ENCODE peak calls at places on chromosomes 5 and 9, in seven cellular contexts. W is cardiac fibroblast, Y is spleen, E is PC-3, P is fibroblast of lung, U is brain microvascular endothelial cell, M is WTC11. X is an unnamed sample.

GRCh38 chr5:135834639-135835529 is at the start of gene SLC25A48:
- DNase-seq in W (no peak), Y (peak), E (no peak), P (peak), U (no peak), M (peak), X (no peak)

GRCh38 chr9:137484551-137485315 is 25.6 kb upstream of the NSMF start:
- DNase-seq in W (no peak), Y (peak), E (no peak), P (no peak), U (no peak), M (no peak), X (no peak)

GRCh38 chr9:108815156-108815555 is 40.6 kb downstream of the ACTL7B start:
- DNase-seq in W (no peak), Y (no peak), E (peak), P (no peak), U (no peak), M (no peak), X (no peak)

GRCh38 chr5:62206150-62206829 is 99.7 kb upstream of the KIF2A start:
- DNase-seq in W (no peak), Y (no peak), E (peak), P (no peak), U (peak), M (peak), X (no peak)

GRCh38 chr9:126521551-126521950 is 92.2 kb upstream of the LMX1B start:
- DNase-seq in W (no peak), Y (peak), E (no peak), P (no peak), U (no peak), M (no peak), X (no peak)

GRCh38 chr9:80177949-80178480 is 606.2 kb downstream of the TLE4 start:
- DNase-seq in W (no peak), Y (no peak), E (no peak), P (peak), U (no peak), M (no peak), X (no peak)

GRCh38 chr9:137168575-137168906 is 1.3 kb downstream of the LRRC26 start:
- DNase-seq in W (no peak), Y (no peak), E (no peak), P (no peak), U (no peak), M (no peak), X (no peak)

GRCh38 chr5:73945505-73945904 is 319.5 kb downstream of the ARHGEF28 start:
- DNase-seq in W (no peak), Y (no peak), E (no peak), P (no peak), U (no peak), M (peak), X (no peak)

GRCh38 chr5:34742112-34742511 is 86.0 kb downstream of the RAI14 start:
- DNase-seq in W (no peak), Y (no peak), E (peak), P (peak), U (no peak), M (no peak), X (no peak)

GRCh38 chr5:27140831-27141230 is 102.4 kb upstream of the CDH9 start:
- DNase-seq in W (peak), Y (no peak), E (no peak), P (peak), U (no peak), M (no peak), X (no peak)

GRCh38 chr9:91771027-91771426 is 179.0 kb downstream of the ROR2 start:
- DNase-seq in W (peak), Y (no peak), E (peak), P (peak), U (peak), M (peak), X (peak)

GRCh38 chr9:130607640-130608420 is 28.5 kb downstream of the FUBP3 start:
- DNase-seq in W (peak), Y (no peak), E (no peak), P (peak), U (peak), M (no peak), X (no peak)

GRCh38 chr5:128038641-128039040 is 44.9 kb upstream of the SLC12A2 start:
- DNase-seq in W (peak), Y (no peak), E (peak), P (peak), U (peak), M (no peak), X (peak)

GRCh38 chr5:119353686-119354366 is 2.0 kb upstream of the TNFAIP8 start:
- DNase-seq in W (no peak), Y (no peak), E (no peak), P (no peak), U (no peak), M (no peak), X (no peak)

GRCh38 chr5:93721511-93721910 is 19.9 kb downstream of the POU5F2 start:
- DNase-seq in W (no peak), Y (no peak), E (no peak), P (no peak), U (no peak), M (no peak), X (no peak)

GRCh38 chr9:81534138-81534865 is 155.0 kb downstream of the TLE1 start:
- DNase-seq in W (peak), Y (no peak), E (peak), P (no peak), U (no peak), M (no peak), X (no peak)

GRCh38 chr9:69324549-69325401 is at the start of gene ENTREP1:
- DNase-seq in W (peak), Y (peak), E (peak), P (peak), U (no peak), M (peak), X (no peak)

GRCh38 chr9:75064307-75065025 is 23.5 kb downstream of the NMRK1 start:
- DNase-seq in W (peak), Y (no peak), E (peak), P (peak), U (no peak), M (no peak), X (no peak)

GRCh38 chr5:146402949-146403348 is 44.2 kb upstream of the TCERG1 start:
- DNase-seq in W (no peak), Y (no peak), E (no peak), P (no peak), U (no peak), M (no peak), X (no peak)

GRCh38 chr5:147093138-147093537 is 141.7 kb upstream of the STK32A start:
- DNase-seq in W (peak), Y (no peak), E (no peak), P (peak), U (peak), M (no peak), X (no peak)

GRCh38 chr5:151082976-151083651 is 2.3 kb upstream of the TNIP1 start:
- DNase-seq in W (peak), Y (peak), E (peak), P (peak), U (no peak), M (no peak), X (no peak)

GRCh38 chr9:115694991-115695390 is 458.6 kb upstream of the PAPPA start:
- DNase-seq in W (peak), Y (no peak), E (no peak), P (peak), U (no peak), M (no peak), X (no peak)

GRCh38 chr5:158957196-158957595 is 142.5 kb downstream of the EBF1 start:
- DNase-seq in W (no peak), Y (no peak), E (no peak), P (no peak), U (no peak), M (no peak), X (no peak)

GRCh38 chr5:6342689-6343315 is 35.5 kb downstream of the MED10 start:
- DNase-seq in W (no peak), Y (no peak), E (no peak), P (no peak), U (no peak), M (no peak), X (no peak)

GRCh38 chr9:81462759-81463158 is 226.6 kb downstream of the TLE1 start:
- DNase-seq in W (peak), Y (no peak), E (no peak), P (peak), U (no peak), M (no peak), X (no peak)

GRCh38 chr9:126347911-126348760 is 21.5 kb downstream of the MVB12B start:
- DNase-seq in W (no peak), Y (no peak), E (no peak), P (no peak), U (no peak), M (no peak), X (no peak)

GRCh38 chr9:95645579-95645978 is 128.8 kb upstream of the PTCH1 start:
- DNase-seq in W (no peak), Y (no peak), E (no peak), P (no peak), U (no peak), M (no peak), X (no peak)

GRCh38 chr9:108377881-108378280 is 477.9 kb downstream of the ACTL7B start:
- DNase-seq in W (no peak), Y (no peak), E (no peak), P (no peak), U (no peak), M (no peak), X (no peak)

GRCh38 chr5:110085826-110086225 is 396.1 kb downstream of the MAN2A1 start:
- DNase-seq in W (no peak), Y (no peak), E (no peak), P (no peak), U (no peak), M (no peak), X (no peak)

GRCh38 chr5:157026789-157027424 is 32.0 kb downstream of the HAVCR1 start:
- DNase-seq in W (no peak), Y (no peak), E (peak), P (no peak), U (no peak), M (peak), X (no peak)

GRCh38 chr5:149341846-149342245 is 3.5 kb upstream of the GRPEL2 start:
- DNase-seq in W (no peak), Y (no peak), E (no peak), P (no peak), U (no peak), M (no peak), X (no peak)

GRCh38 chr5:95727764-95728191 is 3.4 kb upstream of the RHOBTB3 start:
- DNase-seq in W (peak), Y (no peak), E (peak), P (peak), U (no peak), M (no peak), X (no peak)

GRCh38 chr9:114116061-114116747 is 17.1 kb upstream of the KIF12 start:
- DNase-seq in W (no peak), Y (peak), E (no peak), P (no peak), U (no peak), M (no peak), X (no peak)

GRCh38 chr9:71685988-71686387 is 82.3 kb downstream of the CEMIP2 start:
- DNase-seq in W (no peak), Y (no peak), E (no peak), P (no peak), U (no peak), M (no peak), X (no peak)

GRCh38 chr5:108379722-108380530 is 2.0 kb downstream of the FBXL17 start:
- DNase-seq in W (peak), Y (no peak), E (peak), P (peak), U (peak), M (no peak), X (no peak)

GRCh38 chr5:139783436-139783955 is 12.1 kb upstream of the PSD2 start:
- DNase-seq in W (peak), Y (no peak), E (no peak), P (no peak), U (no peak), M (no peak), X (no peak)

GRCh38 chr5:67031689-67032088 is 164.9 kb downstream of the CD180 start:
- DNase-seq in W (peak), Y (no peak), E (no peak), P (peak), U (no peak), M (no peak), X (no peak)

GRCh38 chr9:98321269-98321668 is 65.8 kb upstream of the TBC1D2 start:
- DNase-seq in W (no peak), Y (no peak), E (no peak), P (no peak), U (no peak), M (no peak), X (no peak)

GRCh38 chr5:127891942-127892341 is 188.8 kb downstream of the CCDC192 start:
- DNase-seq in W (no peak), Y (no peak), E (no peak), P (peak), U (no peak), M (no peak), X (no peak)

GRCh38 chr9:14164908-14165307 is 149.0 kb downstream of the NFIB start:
- DNase-seq in W (no peak), Y (no peak), E (no peak), P (no peak), U (no peak), M (no peak), X (no peak)
- TF ChIP-seq CTCF in W (no peak), Y (no peak), E (no peak), P (no peak), U (no peak), M (no peak), X (no peak)

DNA sequence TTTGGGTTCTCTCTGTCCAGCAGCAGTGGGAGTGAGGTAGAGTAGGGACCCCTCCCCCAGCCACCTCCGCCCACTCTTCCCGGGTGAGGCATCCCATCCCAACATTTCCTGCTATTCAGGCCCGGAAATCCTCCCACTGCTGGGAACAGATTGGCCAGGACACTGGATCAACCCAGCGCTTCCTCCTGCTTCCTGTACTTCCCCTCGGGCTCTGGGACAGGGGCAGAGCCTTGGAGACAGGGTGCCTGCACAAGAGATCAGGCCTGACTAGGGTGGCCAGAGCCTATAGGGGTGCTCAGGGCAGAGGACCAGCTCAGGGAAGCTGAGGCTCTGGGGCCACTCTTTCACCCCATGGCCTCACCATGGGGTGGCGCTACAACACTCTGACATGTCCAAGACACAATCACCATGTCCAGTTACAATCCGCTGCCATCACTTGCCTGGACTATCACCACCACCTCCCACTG is 14.5 kb downstream of the SH2D3C start:
- DNase-seq in W (peak), Y (no peak), E (no peak), P (no peak), U (no peak), M (peak), X (no peak)
- TF ChIP-seq CTCF in W (peak), Y (peak), E (peak), P (peak), U (peak), M (peak), X (no peak)

GRCh38 chr5:59922220-59922619 is 28.7 kb upstream of the PDE4D start:
- DNase-seq in W (no peak), Y (no peak), E (no peak), P (no peak), U (no peak), M (no peak), X (no peak)

GRCh38 chr5:59921816-59922215 is 28.3 kb upstream of the PDE4D start:
- DNase-seq in W (no peak), Y (no peak), E (no peak), P (no peak), U (no peak), M (peak), X (no peak)

DNA sequence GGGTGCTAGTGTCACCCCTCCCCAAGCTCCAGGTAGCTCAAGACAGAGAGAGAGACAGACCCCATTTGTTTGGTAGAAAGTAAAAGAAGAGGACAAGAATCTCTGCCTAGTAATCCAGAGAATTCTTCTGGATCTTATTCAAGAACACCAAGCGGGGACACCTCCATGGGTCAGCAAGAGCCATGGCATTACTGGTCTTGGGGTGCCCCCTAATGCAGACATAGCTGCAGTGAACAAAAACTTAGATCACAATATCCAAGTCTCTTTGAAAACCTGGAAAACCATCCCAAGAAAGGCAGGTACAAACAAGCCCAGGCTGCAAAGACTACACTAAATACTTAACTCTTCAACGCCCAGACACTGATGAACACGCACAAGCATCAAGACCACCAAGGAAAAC is 29.9 kb upstream of the PDE4D start:
- DNase-seq in W (peak), Y (no peak), E (no peak), P (peak), U (peak), M (peak), X (no peak)
- TF ChIP-seq CTCF in W (no peak), Y (peak), E (no peak), P (peak), U (peak), M (no peak), X (peak)

GRCh38 chr9:111483862-111484563 is at the start of gene ECPAS:
- DNase-seq in W (peak), Y (peak), E (peak), P (peak), U (peak), M (peak), X (peak)
- TF ChIP-seq CTCF in W (no peak), Y (no peak), E (no peak), P (no peak), U (no peak), M (no peak), X (no peak)

GRCh38 chr5:98339141-98339848 is 434.2 kb upstream of the RGMB start:
- DNase-seq in W (no peak), Y (peak), E (no peak), P (no peak), U (no peak), M (no peak), X (no peak)
- TF ChIP-seq CTCF in W (no peak), Y (no peak), E (no peak), P (no peak), U (no peak), M (no peak), X (no peak)

GRCh38 chr5:5240234-5240633 is 100.1 kb downstream of the ADAMTS16 start:
- DNase-seq in W (no peak), Y (no peak), E (no peak), P (no peak), U (no peak), M (no peak), X (no peak)

GRCh38 chr5:5234912-5235311 is 94.8 kb downstream of the ADAMTS16 start:
- DNase-seq in W (no peak), Y (no peak), E (no peak), P (no peak), U (no peak), M (no peak), X (no peak)

GRCh38 chr5:5235685-5236084 is 95.6 kb downstream of the ADAMTS16 start:
- DNase-seq in W (no peak), Y (no peak), E (no peak), P (peak), U (no peak), M (no peak), X (no peak)

GRCh38 chr5:5242056-5242455 is 101.9 kb downstream of the ADAMTS16 start:
- DNase-seq in W (no peak), Y (no peak), E (no peak), P (no peak), U (no peak), M (no peak), X (no peak)

GRCh38 chr5:5239191-5239590 is 99.1 kb downstream of the ADAMTS16 start:
- DNase-seq in W (no peak), Y (no peak), E (no peak), P (no peak), U (no peak), M (no peak), X (no peak)
- TF ChIP-seq CTCF in W (no peak), Y (no peak), E (no peak), P (no peak), U (no peak), M (no peak), X (no peak)

GRCh38 chr5:32916648-32917047 is 205.5 kb downstream of the NPR3 start:
- DNase-seq in W (peak), Y (no peak), E (peak), P (peak), U (peak), M (peak), X (peak)
- TF ChIP-seq CTCF in W (peak), Y (no peak), E (peak), P (peak), U (peak), M (no peak), X (peak)

GRCh38 chr5:1118738-1119137 is 6.9 kb upstream of the SLC12A7 start:
- DNase-seq in W (no peak), Y (no peak), E (no peak), P (peak), U (no peak), M (no peak), X (no peak)

GRCh38 chr5:1121101-1121500 is 9.2 kb upstream of the SLC12A7 start:
- DNase-seq in W (no peak), Y (no peak), E (no peak), P (no peak), U (no peak), M (no peak), X (no peak)

GRCh38 chr5:1120236-1120999 is 8.6 kb upstream of the SLC12A7 start:
- DNase-seq in W (no peak), Y (no peak), E (no peak), P (no peak), U (no peak), M (no peak), X (no peak)

GRCh38 chr5:1118231-1118698 is 6.4 kb upstream of the SLC12A7 start:
- DNase-seq in W (no peak), Y (no peak), E (peak), P (peak), U (no peak), M (no peak), X (no peak)

DNA sequence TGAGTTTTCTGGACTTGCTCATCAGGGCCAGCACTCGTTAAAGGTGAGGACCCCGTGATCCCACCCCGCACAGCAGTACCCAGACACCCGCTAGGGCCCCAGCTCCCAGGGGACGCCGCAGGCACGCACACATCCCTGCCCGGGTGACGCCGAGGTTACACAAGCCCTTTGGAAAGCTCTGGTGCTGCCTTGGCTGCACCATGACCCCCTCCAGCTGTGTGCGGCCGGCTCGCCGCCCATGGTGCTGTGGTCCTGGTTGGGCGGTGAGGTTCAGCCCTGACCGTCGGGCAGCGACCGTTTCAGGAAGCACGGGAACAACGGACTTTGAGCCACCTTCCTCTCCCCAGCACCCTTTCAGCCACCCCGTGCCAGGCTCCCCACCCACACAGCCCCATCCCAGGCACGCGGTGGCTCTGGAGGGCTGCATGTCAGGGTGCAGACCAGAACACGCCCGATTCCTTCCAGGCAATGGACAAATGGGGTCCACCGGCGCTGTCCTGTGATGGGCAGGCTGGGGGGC is 7.5 kb upstream of the SLC12A7 start:
- DNase-seq in W (no peak), Y (no peak), E (no peak), P (no peak), U (no peak), M (no peak), X (no peak)
- TF ChIP-seq CTCF in W (no peak), Y (no peak), E (no peak), P (no peak), U (no peak), M (no peak), X (no peak)